ENCODE peak calls at places on chromosomes 6 and 20, in six cellular contexts. U is GM12878, K is H9, G is stomach, J is lung, Y is lower lobe of right lung. Z is an unnamed sample.

GRCh38 chr6:126788961-126789365 is 329.5 kb upstream of the RSPO3 start:
- DNase-seq in U (no peak), K (no peak), J (no peak), G (no peak), Y (no peak), Z (no peak)

GRCh38 chr20:33789109-33789857 is 21.9 kb upstream of the CHMP4B start:
- DNase-seq in K (no peak), U (no peak), J (peak; percentile 92), Y (peak; percentile 67), G (peak; percentile 85), Z (peak; percentile 63)

GRCh38 chr20:8385247-8385646 is 253.2 kb downstream of the PLCB1 start:
- DNase-seq in Y (no peak), G (peak; percentile 31), K (peak; percentile 67), U (no peak), J (no peak), Z (no peak)

GRCh38 chr6:129647044-129647443 is 62.9 kb downstream of the ARHGAP18 start:
- DNase-seq in Y (no peak), J (no peak), K (no peak), G (no peak), U (no peak), Z (no peak)

GRCh38 chr20:57879437-57880115 is 169.8 kb upstream of the PMEPA1 start:
- DNase-seq in U (no peak), J (no peak), Y (no peak), K (no peak), G (no peak), Z (no peak)

GRCh38 chr6:14035448-14035847 is 82.1 kb upstream of the CD83 start:
- DNase-seq in K (peak; percentile 55), G (no peak), J (peak; percentile 36), Y (no peak), U (no peak), Z (no peak)

GRCh38 chr6:1597121-1597744 is 12.5 kb upstream of the FOXC1 start:
- DNase-seq in G (no peak), Y (no peak), J (no peak), U (no peak), K (no peak), Z (no peak)

GRCh38 chr6:150813319-150813992 is 52.0 kb upstream of the MTHFD1L start:
- DNase-seq in G (no peak), U (peak; percentile 78), J (no peak), Y (no peak), K (no peak), Z (no peak)

GRCh38 chr6:118774596-118774995 is 119.4 kb upstream of the ASF1A start:
- DNase-seq in U (no peak), Y (no peak), J (no peak), K (no peak), G (no peak), Z (no peak)

GRCh38 chr20:4972506-4973251 is 28.6 kb downstream of the SLC23A2 start:
- DNase-seq in K (no peak), Y (no peak), U (no peak), G (no peak), J (no peak), Z (no peak)

GRCh38 chr6:142421285-142422202 is 119.7 kb downstream of the ADGRG6 start:
- DNase-seq in Y (no peak), U (no peak), K (no peak), J (no peak), G (no peak), Z (no peak)

GRCh38 chr6:166647896-166648295 is 20.8 kb upstream of the RPS6KA2 start:
- DNase-seq in J (no peak), K (no peak), U (no peak), Y (no peak), G (no peak), Z (no peak)

GRCh38 chr20:47724398-47724797 is 60.9 kb downstream of the SULF2 start:
- DNase-seq in U (no peak), K (no peak), J (no peak), Y (no peak), G (no peak), Z (no peak)
- TF ChIP-seq CTCF in U (no peak), K (no peak), J (no peak), Y (no peak), G (no peak), Z (no peak)

DNA sequence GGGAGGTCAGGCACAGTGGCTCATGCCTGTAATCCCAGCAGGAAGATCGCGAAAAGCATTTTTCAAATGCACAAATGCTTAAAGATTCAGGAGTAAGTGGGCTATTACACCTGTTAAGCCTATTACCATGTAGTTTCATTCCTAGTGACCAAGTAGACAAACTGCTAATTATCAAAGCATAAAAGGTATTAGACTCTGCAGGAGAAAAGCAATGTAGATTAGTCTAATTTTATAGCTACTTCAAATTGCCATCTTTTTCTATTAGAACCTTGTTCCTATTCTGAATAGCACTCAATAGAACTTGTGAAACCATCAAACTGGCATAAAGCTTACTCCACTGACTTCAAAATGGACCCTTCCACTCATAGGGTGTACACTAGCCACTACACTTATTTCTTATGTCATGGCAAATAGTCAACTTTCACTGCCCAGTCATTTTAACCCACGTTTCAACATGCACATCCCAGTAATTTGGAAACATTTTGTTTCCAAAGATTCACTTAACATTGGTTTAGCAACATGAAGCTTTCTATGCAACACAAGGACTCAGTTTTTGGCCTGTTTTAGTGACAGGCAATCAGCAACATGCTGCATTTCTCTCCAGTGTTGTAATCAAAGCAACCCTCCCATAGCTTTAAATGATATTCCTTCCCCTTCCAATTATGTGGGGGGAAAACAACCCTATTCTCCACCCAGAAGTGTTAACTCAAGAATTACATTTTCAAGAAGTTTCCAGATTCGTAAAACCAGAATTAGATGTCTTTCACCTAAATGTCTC is 3.9 kb downstream of the EEF1A1 start:
- DNase-seq in U (no peak), J (no peak), G (no peak), K (no peak), Y (no peak), Z (no peak)
- H3K4me1 ChIP-seq in U (peaks cover 17% of the 10 kb centered on the region), J (no peaks in the 10 kb centered on the region), G (peaks cover 53% of the 10 kb centered on the region), K (no peaks in the 10 kb centered on the region), Y (peaks cover 51% of the 10 kb centered on the region), Z (peaks cover 3% of the 10 kb centered on the region)

DNA sequence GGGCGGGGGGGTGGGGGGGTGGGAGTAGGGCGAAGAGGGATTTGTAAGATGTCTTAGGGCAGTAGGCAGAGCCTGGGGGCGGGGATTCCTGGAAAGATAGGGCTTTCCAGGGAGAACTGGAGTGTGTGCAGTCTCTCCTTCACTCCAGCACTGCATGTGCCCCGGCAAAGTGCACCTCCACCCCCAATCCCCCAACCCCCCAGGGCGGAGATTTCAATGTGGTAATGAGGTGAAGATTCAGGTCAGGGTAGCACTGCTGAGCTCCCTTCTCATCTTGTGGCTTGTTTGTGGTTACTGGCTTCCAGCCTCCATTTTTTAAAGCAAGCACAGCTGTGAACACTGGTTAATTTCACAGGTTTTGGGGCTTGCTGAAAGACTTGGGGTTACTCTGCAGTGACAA is 5.9 kb downstream of the TMEM239 start:
- DNase-seq in G (no peak), K (no peak), J (no peak), Y (no peak), U (no peak), Z (no peak)
- H3K27me3 ChIP-seq in G (peaks cover 24% of the 10 kb centered on the region), K (peaks cover 9% of the 10 kb centered on the region), J (no peaks in the 10 kb centered on the region), Y (peaks cover 46% of the 10 kb centered on the region), U (no peaks in the 10 kb centered on the region), Z (no peaks in the 10 kb centered on the region)

DNA sequence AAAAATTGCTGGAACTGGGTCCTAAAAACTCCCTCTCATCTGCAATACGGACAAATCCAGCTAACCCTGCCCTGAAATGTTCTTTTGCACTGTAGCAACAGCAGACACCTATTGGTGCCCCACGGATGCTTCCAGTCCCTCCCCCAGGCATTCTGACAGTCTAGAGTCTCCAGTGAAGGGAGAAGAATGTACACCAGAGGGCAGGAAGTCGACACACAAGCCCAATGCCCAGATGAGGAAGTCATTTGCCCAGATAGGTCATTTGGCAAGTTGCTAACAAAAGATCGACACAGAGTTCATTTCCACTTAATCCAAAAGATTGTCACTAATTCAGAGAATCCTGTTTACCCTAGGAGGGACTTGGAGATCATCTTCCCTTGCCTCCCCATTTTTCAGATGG is 293.0 kb upstream of the PRDM1 start:
- DNase-seq in U (no peak), Y (no peak), J (no peak), G (no peak), K (no peak), Z (peak; percentile 38)
- TF ChIP-seq CTCF in U (no peak), Y (peak; percentile 25), J (no peak), G (no peak), K (no peak), Z (no peak)

DNA sequence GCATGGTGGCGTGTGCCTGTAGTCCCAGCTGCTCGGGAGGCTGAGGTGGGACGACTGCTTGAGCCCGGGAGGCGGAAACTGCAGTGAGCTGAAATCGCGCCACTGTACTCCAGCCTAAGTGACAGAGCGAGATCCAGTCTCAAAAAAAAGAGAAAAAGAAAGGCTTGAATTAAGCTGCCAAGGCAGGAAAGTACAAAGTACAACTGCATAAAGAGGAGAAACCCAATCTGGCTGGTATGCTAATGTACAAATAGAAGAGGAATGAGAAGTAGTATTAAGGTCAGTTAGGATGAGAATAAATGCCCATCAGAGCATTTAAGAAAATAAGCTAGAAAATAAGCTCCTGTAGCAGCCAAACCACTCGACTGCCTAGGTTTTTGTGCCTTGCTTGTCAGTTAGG is 23.1 kb upstream of the RPN2 start:
- DNase-seq in J (no peak), Y (no peak), K (no peak), U (no peak), G (no peak), Z (no peak)
- H3K4me1 ChIP-seq in J (no peaks in the 10 kb centered on the region), Y (no peaks in the 10 kb centered on the region), K (no peaks in the 10 kb centered on the region), U (no peaks in the 10 kb centered on the region), G (no peaks in the 10 kb centered on the region), Z (peaks cover 6% of the 10 kb centered on the region)

GRCh38 chr6:117272886-117273285 is 7.5 kb downstream of the VGLL2 start:
- DNase-seq in J (no peak), G (no peak), K (no peak), U (no peak), Y (no peak), Z (no peak)

GRCh38 chr6:117269649-117270120 is 4.3 kb downstream of the VGLL2 start:
- DNase-seq in K (no peak), J (no peak), Y (no peak), U (no peak), G (no peak), Z (no peak)

GRCh38 chr6:117270960-117271507 is 5.7 kb downstream of the VGLL2 start:
- DNase-seq in G (no peak), Y (no peak), J (no peak), K (no peak), U (no peak), Z (no peak)

GRCh38 chr6:117270121-117270959 is 5.0 kb downstream of the VGLL2 start:
- DNase-seq in Y (peak; percentile 48), G (no peak), K (peak; percentile 68), J (no peak), U (no peak), Z (no peak)

GRCh38 chr6:117272032-117272866 is 6.9 kb downstream of the VGLL2 start:
- DNase-seq in K (peak; percentile 33), G (no peak), U (no peak), Y (no peak), J (no peak), Z (no peak)
- H3K27me3 ChIP-seq in K (peaks cover 45% of the 10 kb centered on the region), G (peaks cover 60% of the 10 kb centered on the region), U (peaks cover 8% of the 10 kb centered on the region), Y (peaks cover 72% of the 10 kb centered on the region), J (peaks cover 27% of the 10 kb centered on the region), Z (no peaks in the 10 kb centered on the region)

DNA sequence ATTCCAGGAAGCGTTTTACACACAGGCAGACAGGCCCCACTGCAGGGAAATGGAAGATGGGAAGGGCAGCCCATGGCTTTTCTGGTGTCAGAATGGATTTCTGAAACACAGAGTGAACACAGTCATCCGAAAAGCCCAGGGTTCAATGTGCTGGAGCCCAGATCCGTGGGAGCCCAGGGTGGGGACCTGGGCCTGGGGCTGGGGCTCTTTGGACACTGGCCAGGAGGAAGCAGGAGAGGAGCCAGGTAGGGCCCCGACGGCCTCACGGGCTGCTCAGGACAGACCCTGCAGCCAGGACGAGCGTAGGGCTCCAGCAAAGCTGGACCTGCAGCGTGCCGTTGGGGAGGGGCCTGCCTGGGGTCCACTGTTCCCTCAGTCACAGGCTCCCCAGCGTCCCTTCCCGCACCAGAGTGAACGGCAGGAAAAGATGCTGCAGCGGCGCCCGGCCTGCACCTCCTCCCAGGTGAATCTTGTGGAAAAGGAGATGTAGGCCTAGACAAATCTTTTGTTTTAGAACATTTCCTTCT is 24.3 kb upstream of the LSM14B start:
- DNase-seq in G (no peak), K (no peak), J (no peak), Y (no peak), U (no peak), Z (no peak)
- TF ChIP-seq CTCF in G (no peak), K (no peak), J (no peak), Y (no peak), U (no peak), Z (no peak)